ENCODE peak calls at places on chromosomes 5 and 9, in seven cellular contexts. One of them, this sample, is unnamed.

GRCh38 chr9:125696106-125696647 is 10.8 kb downstream of the MAPKAP1 start:
- DNase-seq in LoVo: no peak
- DNase-seq in AG20443: no peak
- DNase-seq in stimulated activated CD8-positive, alpha-beta memory T cell treated with anti-CD3 and anti-CD28 coated beads, Interleukin-4, amount 100 ng/mL, for 24 hours: no peak
- DNase-seq in cardiac fibroblast: no peak
- DNase-seq in iPS DF 6.9: no peak
- DNase-seq in AG10803: no peak
- DNase-seq in this sample: no peak

GRCh38 chr5:68054625-68055024 is 160.9 kb upstream of the PIK3R1 start:
- DNase-seq in AG10803: no peak
- DNase-seq in stimulated activated CD8-positive, alpha-beta memory T cell treated with anti-CD3 and anti-CD28 coated beads, Interleukin-4, amount 100 ng/mL, for 24 hours: no peak
- DNase-seq in AG20443: no peak
- DNase-seq in iPS DF 6.9: no peak
- DNase-seq in cardiac fibroblast: no peak
- DNase-seq in LoVo: no peak
- DNase-seq in this sample: no peak

GRCh38 chr5:125140855-125141254 is 394.4 kb upstream of the ZNF608 start:
- DNase-seq in AG20443: peak; percentile 71
- DNase-seq in iPS DF 6.9: no peak
- DNase-seq in LoVo: no peak
- DNase-seq in stimulated activated CD8-positive, alpha-beta memory T cell treated with anti-CD3 and anti-CD28 coated beads, Interleukin-4, amount 100 ng/mL, for 24 hours: no peak
- DNase-seq in AG10803: peak; percentile 88
- DNase-seq in cardiac fibroblast: peak; percentile 95
- DNase-seq in this sample: no peak

GRCh38 chr9:79129865-79130480 is 441.8 kb upstream of the TLE4 start:
- DNase-seq in stimulated activated CD8-positive, alpha-beta memory T cell treated with anti-CD3 and anti-CD28 coated beads, Interleukin-4, amount 100 ng/mL, for 24 hours: no peak
- DNase-seq in cardiac fibroblast: peak; percentile 66
- DNase-seq in LoVo: peak; percentile 36
- DNase-seq in AG10803: peak; percentile 61
- DNase-seq in iPS DF 6.9: peak; percentile 9
- DNase-seq in AG20443: peak; percentile 66
- DNase-seq in this sample: peak; percentile 11

GRCh38 chr5:135913713-135914626 is 18.3 kb upstream of the IL9 start:
- DNase-seq in AG20443: no peak
- DNase-seq in AG10803: no peak
- DNase-seq in stimulated activated CD8-positive, alpha-beta memory T cell treated with anti-CD3 and anti-CD28 coated beads, Interleukin-4, amount 100 ng/mL, for 24 hours: no peak
- DNase-seq in iPS DF 6.9: no peak
- DNase-seq in cardiac fibroblast: peak; percentile 25
- DNase-seq in LoVo: no peak
- DNase-seq in this sample: no peak

GRCh38 chr5:17808566-17808965 is 174.3 kb downstream of the TAF11L14 start:
- DNase-seq in iPS DF 6.9: no peak
- DNase-seq in AG10803: no peak
- DNase-seq in AG20443: no peak
- DNase-seq in stimulated activated CD8-positive, alpha-beta memory T cell treated with anti-CD3 and anti-CD28 coated beads, Interleukin-4, amount 100 ng/mL, for 24 hours: no peak
- DNase-seq in LoVo: no peak
- DNase-seq in cardiac fibroblast: no peak
- DNase-seq in this sample: no peak

GRCh38 chr5:72523960-72524582 is 16.9 kb upstream of the ZNF366 start:
- DNase-seq in stimulated activated CD8-positive, alpha-beta memory T cell treated with anti-CD3 and anti-CD28 coated beads, Interleukin-4, amount 100 ng/mL, for 24 hours: no peak
- DNase-seq in iPS DF 6.9: no peak
- DNase-seq in LoVo: peak; percentile 70
- DNase-seq in cardiac fibroblast: peak; percentile 96
- DNase-seq in AG10803: peak; percentile 91
- DNase-seq in AG20443: peak; percentile 41
- DNase-seq in this sample: peak; percentile 74

GRCh38 chr5:143568105-143568504 is 164.6 kb upstream of the NR3C1 start:
- DNase-seq in iPS DF 6.9: no peak
- DNase-seq in LoVo: no peak
- DNase-seq in cardiac fibroblast: no peak
- DNase-seq in stimulated activated CD8-positive, alpha-beta memory T cell treated with anti-CD3 and anti-CD28 coated beads, Interleukin-4, amount 100 ng/mL, for 24 hours: no peak
- DNase-seq in AG10803: no peak
- DNase-seq in AG20443: no peak
- DNase-seq in this sample: no peak

GRCh38 chr9:134065720-134066419 is 2.0 kb downstream of the BRD3 start:
- DNase-seq in LoVo: peak; percentile 15
- DNase-seq in AG10803: peak; percentile 61
- DNase-seq in cardiac fibroblast: peak; percentile 66
- DNase-seq in AG20443: peak; percentile 71
- DNase-seq in stimulated activated CD8-positive, alpha-beta memory T cell treated with anti-CD3 and anti-CD28 coated beads, Interleukin-4, amount 100 ng/mL, for 24 hours: peak; percentile 54
- DNase-seq in iPS DF 6.9: no peak
- DNase-seq in this sample: peak; percentile 58

GRCh38 chr5:96067251-96067650 is 105.6 kb upstream of the ELL2 start:
- DNase-seq in AG20443: no peak
- DNase-seq in AG10803: peak; percentile 47
- DNase-seq in stimulated activated CD8-positive, alpha-beta memory T cell treated with anti-CD3 and anti-CD28 coated beads, Interleukin-4, amount 100 ng/mL, for 24 hours: no peak
- DNase-seq in iPS DF 6.9: no peak
- DNase-seq in LoVo: no peak
- DNase-seq in cardiac fibroblast: no peak
- DNase-seq in this sample: no peak

GRCh38 chr5:43540746-43541145 is 16.1 kb downstream of the PAIP1 start:
- DNase-seq in iPS DF 6.9: no peak
- DNase-seq in LoVo: no peak
- DNase-seq in AG10803: no peak
- DNase-seq in cardiac fibroblast: no peak
- DNase-seq in stimulated activated CD8-positive, alpha-beta memory T cell treated with anti-CD3 and anti-CD28 coated beads, Interleukin-4, amount 100 ng/mL, for 24 hours: no peak
- DNase-seq in AG20443: no peak
- DNase-seq in this sample: no peak

GRCh38 chr5:143596824-143597223 is 193.3 kb upstream of the NR3C1 start:
- DNase-seq in stimulated activated CD8-positive, alpha-beta memory T cell treated with anti-CD3 and anti-CD28 coated beads, Interleukin-4, amount 100 ng/mL, for 24 hours: no peak
- DNase-seq in LoVo: no peak
- DNase-seq in cardiac fibroblast: no peak
- DNase-seq in AG20443: no peak
- DNase-seq in AG10803: no peak
- DNase-seq in iPS DF 6.9: no peak
- DNase-seq in this sample: no peak

GRCh38 chr9:38682713-38683112 is 37.2 kb downstream of the FAM240B start:
- DNase-seq in cardiac fibroblast: peak; percentile 96
- DNase-seq in iPS DF 6.9: no peak
- DNase-seq in AG10803: peak; percentile 62
- DNase-seq in stimulated activated CD8-positive, alpha-beta memory T cell treated with anti-CD3 and anti-CD28 coated beads, Interleukin-4, amount 100 ng/mL, for 24 hours: no peak
- DNase-seq in AG20443: no peak
- DNase-seq in LoVo: peak; percentile 79
- DNase-seq in this sample: no peak

GRCh38 chr9:92759990-92760893 is 4.4 kb downstream of the BICD2 start:
- DNase-seq in AG10803: peak; percentile 76
- DNase-seq in cardiac fibroblast: no peak
- DNase-seq in iPS DF 6.9: no peak
- DNase-seq in stimulated activated CD8-positive, alpha-beta memory T cell treated with anti-CD3 and anti-CD28 coated beads, Interleukin-4, amount 100 ng/mL, for 24 hours: no peak
- DNase-seq in AG20443: peak; percentile 73
- DNase-seq in LoVo: no peak
- DNase-seq in this sample: peak; percentile 91

GRCh38 chr5:14143509-14143842 is 334 bp downstream of the TRIO start:
- DNase-seq in LoVo: no peak
- DNase-seq in AG10803: no peak
- DNase-seq in stimulated activated CD8-positive, alpha-beta memory T cell treated with anti-CD3 and anti-CD28 coated beads, Interleukin-4, amount 100 ng/mL, for 24 hours: no peak
- DNase-seq in iPS DF 6.9: no peak
- DNase-seq in AG20443: peak; percentile 60
- DNase-seq in cardiac fibroblast: no peak
- DNase-seq in this sample: no peak

GRCh38 chr9:130480673-130481072 is 35.9 kb downstream of the ASS1 start:
- DNase-seq in cardiac fibroblast: no peak
- DNase-seq in stimulated activated CD8-positive, alpha-beta memory T cell treated with anti-CD3 and anti-CD28 coated beads, Interleukin-4, amount 100 ng/mL, for 24 hours: no peak
- DNase-seq in AG20443: no peak
- DNase-seq in iPS DF 6.9: peak; percentile 27
- DNase-seq in AG10803: no peak
- DNase-seq in LoVo: no peak
- DNase-seq in this sample: no peak

This sample was measured in LNCaP clone FGC.